ENCODE peak calls at places on chromosome 20, in seven cellular contexts. P is adrenal gland; J is AG04450; W is naive thymus-derived CD4-positive, alpha-beta T cell; T is right cardiac atrium; H is brain microvascular endothelial cell; Z is body of pancreas. D is an unnamed sample.

GRCh38 chr20:56343861-56344381 is 14.9 kb upstream of the FAM210B start:
- DNase-seq in P (no peak), J (no peak), W (peak), T (peak), H (peak), Z (peak), D (no peak)

GRCh38 chr20:24779886-24780285 is 169.2 kb upstream of the CST7 start:
- DNase-seq in P (no peak), J (no peak), W (no peak), T (no peak), H (no peak), Z (peak), D (no peak)

GRCh38 chr20:32439132-32439829 is 81.2 kb downstream of the ASXL1 start:
- DNase-seq in P (no peak), J (peak), W (no peak), T (no peak), H (peak), Z (no peak), D (peak)

GRCh38 chr20:38055294-38055693 is 21.7 kb downstream of the RPRD1B start:
- DNase-seq in P (no peak), J (no peak), W (no peak), T (no peak), H (no peak), Z (no peak), D (no peak)

GRCh38 chr20:6766433-6766832 is 1.1 kb upstream of the BMP2 start:
- DNase-seq in P (no peak), J (no peak), W (no peak), T (peak), H (no peak), Z (no peak), D (no peak)

GRCh38 chr20:45963059-45964011 is 8.7 kb downstream of the ZNF335 start:
- DNase-seq in P (peak), J (no peak), W (peak), T (no peak), H (peak), Z (no peak), D (no peak)

GRCh38 chr20:8971669-8972316 is 97.1 kb upstream of the PLCB4 start:
- DNase-seq in P (no peak), J (no peak), W (no peak), T (no peak), H (no peak), Z (no peak), D (no peak)

GRCh38 chr20:10492844-10493243 is 57.7 kb downstream of the SLX4IP start:
- DNase-seq in P (no peak), J (no peak), W (no peak), T (no peak), H (no peak), Z (no peak), D (no peak)

GRCh38 chr20:34762031-34762555 is 57.9 kb downstream of the TP53INP2 start:
- DNase-seq in P (no peak), J (no peak), W (no peak), T (no peak), H (no peak), Z (no peak), D (no peak)

GRCh38 chr20:57656821-57657536 is 36.8 kb upstream of the ZBP1 start:
- DNase-seq in P (peak), J (no peak), W (no peak), T (peak), H (no peak), Z (peak), D (peak)

GRCh38 chr20:36859700-36860330 is 16.1 kb upstream of the TLDC2 start:
- DNase-seq in P (no peak), J (no peak), W (no peak), T (no peak), H (no peak), Z (no peak), D (no peak)

GRCh38 chr20:36744764-36745191 is 1.1 kb downstream of the NDRG3 start:
- DNase-seq in P (peak), J (no peak), W (no peak), T (peak), H (peak), Z (peak), D (peak)

GRCh38 chr20:44730441-44730840 is 15.2 kb upstream of the KCNK15 start:
- DNase-seq in P (no peak), J (no peak), W (no peak), T (no peak), H (peak), Z (no peak), D (no peak)

GRCh38 chr20:61082700-61083099 is 169.4 kb upstream of the CDH4 start:
- DNase-seq in P (no peak), J (no peak), W (no peak), T (no peak), H (no peak), Z (no peak), D (no peak)

GRCh38 chr20:50625986-50626677 is 65.2 kb downstream of the RIPOR3 start:
- DNase-seq in P (peak), J (no peak), W (no peak), T (peak), H (peak), Z (peak), D (peak)

GRCh38 chr20:46035713-46036112 is 6.7 kb downstream of the SLC12A5 start:
- DNase-seq in P (no peak), J (no peak), W (no peak), T (no peak), H (no peak), Z (no peak), D (no peak)

GRCh38 chr20:57772349-57772964 is 62.6 kb upstream of the PMEPA1 start:
- DNase-seq in P (no peak), J (peak), W (peak), T (no peak), H (peak), Z (no peak), D (peak)

GRCh38 chr20:43840382-43841070 is 74.1 kb upstream of the TOX2 start:
- DNase-seq in P (peak), J (no peak), W (peak), T (no peak), H (no peak), Z (no peak), D (peak)

GRCh38 chr20:34861386-34862084 is 11.1 kb downstream of the GGT7 start:
- DNase-seq in P (no peak), J (no peak), W (no peak), T (no peak), H (no peak), Z (peak), D (peak)

GRCh38 chr20:17680128-17680835 is 1.8 kb downstream of the RRBP1 start:
- DNase-seq in P (peak), J (no peak), W (no peak), T (peak), H (peak), Z (peak), D (peak)

GRCh38 chr20:44030394-44030793 is 115.7 kb downstream of the TOX2 start:
- DNase-seq in P (peak), J (no peak), W (no peak), T (no peak), H (no peak), Z (no peak), D (no peak)

GRCh38 chr20:44028868-44029847 is 114.5 kb downstream of the TOX2 start:
- DNase-seq in P (peak), J (no peak), W (no peak), T (no peak), H (no peak), Z (no peak), D (no peak)

GRCh38 chr20:46312075-46312944 is 4.0 kb upstream of the CDH22 start:
- DNase-seq in P (no peak), J (no peak), W (no peak), T (no peak), H (no peak), Z (peak), D (peak)

GRCh38 chr20:9051508-9051907 is 17.4 kb upstream of the PLCB4 start:
- DNase-seq in P (no peak), J (peak), W (no peak), T (no peak), H (peak), Z (no peak), D (no peak)

GRCh38 chr20:1827974-1828785 is 67.0 kb upstream of the SIRPA start:
- DNase-seq in P (peak), J (no peak), W (no peak), T (peak), H (no peak), Z (peak), D (peak)

GRCh38 chr20:10876558-10876957 is 202.8 kb upstream of the JAG1 start:
- DNase-seq in P (no peak), J (no peak), W (no peak), T (no peak), H (no peak), Z (no peak), D (no peak)

GRCh38 chr20:23200914-23201313 is 114.8 kb upstream of the CD93 start:
- DNase-seq in P (peak), J (no peak), W (no peak), T (no peak), H (peak), Z (peak), D (peak)

GRCh38 chr20:25178563-25179438 is 16.7 kb upstream of the ENTPD6 start:
- DNase-seq in P (no peak), J (peak), W (peak), T (peak), H (peak), Z (no peak), D (peak)

GRCh38 chr20:43658068-43658722 is 8.7 kb upstream of the MYBL2 start:
- DNase-seq in P (peak), J (no peak), W (no peak), T (no peak), H (no peak), Z (no peak), D (no peak)

GRCh38 chr20:47348539-47349142 is 7.9 kb downstream of the ZMYND8 start:
- DNase-seq in P (no peak), J (no peak), W (no peak), T (no peak), H (no peak), Z (no peak), D (no peak)

GRCh38 chr20:46894579-46894958 is at the start of gene EYA2:
- DNase-seq in P (no peak), J (no peak), W (no peak), T (peak), H (no peak), Z (no peak), D (peak)

GRCh38 chr20:63979221-63979548 is 257 bp downstream of the SAMD10 start:
- DNase-seq in P (no peak), J (no peak), W (no peak), T (peak), H (no peak), Z (no peak), D (no peak)

DNA sequence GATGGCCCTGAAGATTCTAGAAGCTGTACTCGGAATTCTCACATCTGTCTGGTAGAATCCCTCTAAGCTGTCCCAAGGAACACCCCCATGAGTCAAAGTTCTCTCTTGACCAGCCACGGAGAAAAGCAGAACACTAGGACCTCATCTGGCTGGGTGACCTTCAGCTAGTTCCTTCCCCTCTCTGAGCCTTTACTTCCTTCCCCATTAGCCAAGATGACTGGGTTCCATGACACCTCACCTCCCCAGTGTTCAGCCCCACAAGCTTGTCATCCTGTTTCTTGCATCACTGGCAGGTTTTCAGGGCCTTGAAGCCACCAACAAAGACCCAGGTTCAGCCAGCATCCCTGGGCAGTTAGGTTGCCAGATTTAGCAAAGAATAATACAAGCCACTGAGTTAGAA is 47.8 kb downstream of the MAFB start:
- DNase-seq in P (no peak), J (no peak), W (no peak), T (no peak), H (no peak), Z (no peak), D (no peak)
- H3K4me3 ChIP-seq in P (no peak), J (no peak), W (no peak), T (no peak), H (no peak), Z (no peak), D (no peak)

GRCh38 chr20:5670874-5671273 is 79.3 kb upstream of the SHLD1 start:
- DNase-seq in P (no peak), J (no peak), W (no peak), T (no peak), H (no peak), Z (no peak), D (no peak)

GRCh38 chr20:5670137-5670536 is 80.1 kb upstream of the SHLD1 start:
- DNase-seq in P (no peak), J (no peak), W (no peak), T (no peak), H (no peak), Z (no peak), D (no peak)

GRCh38 chr20:5667703-5668528 is 82.3 kb upstream of the SHLD1 start:
- DNase-seq in P (no peak), J (no peak), W (no peak), T (no peak), H (no peak), Z (no peak), D (no peak)

GRCh38 chr20:5665417-5665816 is 84.8 kb upstream of the SHLD1 start:
- DNase-seq in P (no peak), J (no peak), W (no peak), T (no peak), H (no peak), Z (no peak), D (no peak)

GRCh38 chr20:5668529-5668868 is 81.7 kb upstream of the SHLD1 start:
- DNase-seq in P (no peak), J (no peak), W (no peak), T (no peak), H (no peak), Z (no peak), D (no peak)
- H3K27ac ChIP-seq in P (no peak), J (no peak), W (no peak), T (no peak), H (no peak), Z (no peak), D (no peak)

GRCh38 chr20:33685328-33686007 is 717 bp downstream of the E2F1 start:
- DNase-seq in P (peak), J (no peak), W (peak), T (peak), H (no peak), Z (no peak), D (peak)
- H3K4me3 ChIP-seq in P (peak), J (peak), W (peak), T (peak), H (peak), Z (no peak), D (peak)

GRCh38 chr20:52402514-52402913 is 210.9 kb upstream of the ZFP64 start:
- DNase-seq in P (no peak), J (no peak), W (no peak), T (no peak), H (no peak), Z (no peak), D (no peak)
- H3K27ac ChIP-seq in P (no peak), J (no peak), W (no peak), T (no peak), H (no peak), Z (no peak), D (no peak)

GRCh38 chr20:15627501-15627903 is 945.7 kb downstream of the KIF16B start:
- DNase-seq in P (no peak), J (no peak), W (no peak), T (no peak), H (no peak), Z (no peak), D (no peak)
- H3K4me3 ChIP-seq in P (no peak), J (no peak), W (no peak), T (no peak), H (no peak), Z (no peak), D (no peak)

GRCh38 chr20:52595492-52595891 is 376.7 kb upstream of the TSHZ2 start:
- DNase-seq in P (no peak), J (no peak), W (no peak), T (no peak), H (no peak), Z (no peak), D (no peak)

GRCh38 chr20:52593634-52594033 is 378.5 kb upstream of the TSHZ2 start:
- DNase-seq in P (no peak), J (no peak), W (no peak), T (no peak), H (no peak), Z (no peak), D (no peak)

GRCh38 chr20:52601295-52601971 is 370.7 kb upstream of the TSHZ2 start:
- DNase-seq in P (no peak), J (no peak), W (no peak), T (no peak), H (no peak), Z (no peak), D (peak)

GRCh38 chr20:52596261-52596660 is 375.9 kb upstream of the TSHZ2 start:
- DNase-seq in P (no peak), J (no peak), W (no peak), T (no peak), H (no peak), Z (no peak), D (no peak)

GRCh38 chr20:52598306-52598705 is 373.9 kb upstream of the TSHZ2 start:
- DNase-seq in P (no peak), J (no peak), W (no peak), T (no peak), H (no peak), Z (no peak), D (no peak)
- H3K27ac ChIP-seq in P (no peak), J (no peak), W (no peak), T (no peak), H (no peak), Z (no peak), D (no peak)

D was measured in SJCRH30.